ENCODE peak calls at places on chromosomes 6 and 20, in four cellular contexts. K is naive thymus-derived CD4-positive, alpha-beta T cell; W is cardiac muscle cell; M is lung. I is an unnamed sample.
A peak's percentile ranks its signal among the peaks of the same experiment; 100 is the strongest.

GRCh38 chr20:2004171-2004570 is 10.3 kb upstream of the PDYN start:
- DNase-seq in K (no peak), W (no peak), M (no peak), I (no peak)

GRCh38 chr6:125357515-125358256 is 55.9 kb upstream of the HDDC2 start:
- DNase-seq in K (no peak), W (no peak), M (no peak), I (no peak)

GRCh38 chr20:19520261-19520660 is 237.8 kb upstream of the RIN2 start:
- DNase-seq in K (no peak), W (no peak), M (no peak), I (no peak)

GRCh38 chr20:61980647-61981583 is 84.8 kb downstream of the TAF4 start:
- DNase-seq in K (no peak), W (peak; percentile 36), M (no peak), I (no peak)

GRCh38 chr6:30882764-30883475 is 1.4 kb upstream of the DDR1 start:
- DNase-seq in K (peak; percentile 36), W (peak; percentile 34), M (peak; percentile 79), I (no peak)

GRCh38 chr20:51500311-51500710 is 42.2 kb downstream of the NFATC2 start:
- DNase-seq in K (peak; percentile 38), W (no peak), M (no peak), I (no peak)

GRCh38 chr6:41560440-41561192 is 14.4 kb downstream of the FOXP4 start:
- DNase-seq in K (peak; percentile 85), W (peak; percentile 44), M (peak; percentile 50), I (peak; percentile 49)

GRCh38 chr6:54185885-54186284 is 74.6 kb downstream of the MLIP start:
- DNase-seq in K (no peak), W (no peak), M (no peak), I (no peak)

GRCh38 chr6:40844241-40844640 is 194.8 kb downstream of the UNC5CL start:
- DNase-seq in K (no peak), W (no peak), M (no peak), I (no peak)

GRCh38 chr20:33811763-33812672 is 870 bp downstream of the CHMP4B start:
- DNase-seq in K (peak; percentile 16), W (peak; percentile 36), M (peak; percentile 69), I (no peak)

I was measured in neuronal stem cell.